ENCODE peak calls at places on chromosomes 12 and 14, in five cellular contexts. L is K562, H is Panc1, T is sigmoid colon, K is endothelial cell of umbilical vein. Z is an unnamed sample.

GRCh38 chr12:11108862-11109261 is 16.7 kb upstream of the TAS2R43 start:
- DNase-seq in L (no peak), H (no peak), T (no peak), K (no peak), Z (no peak)

GRCh38 chr12:106369624-106370346 is 12.2 kb downstream of the POLR3B start:
- DNase-seq in L (no peak), H (no peak), T (no peak), K (peak; percentile 76), Z (no peak)

GRCh38 chr12:93235881-93236280 is 141.8 kb upstream of the NUDT4 start:
- DNase-seq in L (no peak), H (no peak), T (no peak), K (no peak), Z (no peak)

GRCh38 chr14:50343424-50343823 is 31.3 kb downstream of the DMAC2L start:
- DNase-seq in L (no peak), H (no peak), T (no peak), K (no peak), Z (no peak)

GRCh38 chr12:108629156-108629555 is 4.5 kb downstream of the SELPLG start:
- DNase-seq in L (peak; percentile 41), H (no peak), T (no peak), K (no peak), Z (no peak)

GRCh38 chr14:100416921-100417451 is 93.8 kb downstream of the SLC25A47 start:
- DNase-seq in L (no peak), H (no peak), T (no peak), K (no peak), Z (no peak)

GRCh38 chr14:67738740-67739504 is 37.2 kb downstream of the RDH12 start:
- DNase-seq in L (peak; percentile 43), H (no peak), T (peak; percentile 89), K (no peak), Z (no peak)

GRCh38 chr14:103483600-103483999 is 39.0 kb downstream of the CKB start:
- DNase-seq in L (no peak), H (peak; percentile 30), T (no peak), K (peak; percentile 88), Z (no peak)

GRCh38 chr12:24066865-24067264 is 117.4 kb upstream of the SOX5 start:
- DNase-seq in L (no peak), H (no peak), T (no peak), K (peak; percentile 66), Z (no peak)

GRCh38 chr12:92065018-92065499 is 80.6 kb downstream of the BTG1 start:
- DNase-seq in L (no peak), H (no peak), T (peak; percentile 70), K (no peak), Z (no peak)

GRCh38 chr14:69570836-69571330 is 3.8 kb downstream of the CCDC177 start:
- DNase-seq in L (no peak), H (no peak), T (no peak), K (no peak), Z (no peak)

GRCh38 chr12:131775904-131776889 is 52.0 kb upstream of the MMP17 start:
- DNase-seq in L (no peak), H (no peak), T (no peak), K (no peak), Z (peak; percentile 28)

GRCh38 chr14:36268957-36269734 is 51.3 kb downstream of the MBIP start:
- DNase-seq in L (no peak), H (no peak), T (no peak), K (no peak), Z (no peak)

GRCh38 chr14:53894456-53894855 is 62.2 kb downstream of the BMP4 start:
- DNase-seq in L (no peak), H (no peak), T (no peak), K (peak; percentile 55), Z (no peak)

GRCh38 chr14:104863923-104864266 is 1.2 kb upstream of the CEP170B start:
- DNase-seq in L (no peak), H (no peak), T (peak; percentile 66), K (no peak), Z (no peak)

GRCh38 chr12:32756476-32757158 is 920 bp upstream of the YARS2 start:
- DNase-seq in L (no peak), H (no peak), T (no peak), K (peak; percentile 6), Z (no peak)

GRCh38 chr12:14283489-14284144 is 81.9 kb upstream of the ATF7IP start:
- DNase-seq in L (no peak), H (no peak), T (no peak), K (no peak), Z (no peak)

GRCh38 chr12:50665170-50665569 is 98.7 kb upstream of the ATF1 start:
- DNase-seq in L (no peak), H (no peak), T (no peak), K (no peak), Z (no peak)

GRCh38 chr12:1993341-1993740 is 10.9 kb downstream of the DCP1B start:
- DNase-seq in L (no peak), H (peak; percentile 70), T (no peak), K (peak; percentile 64), Z (no peak)

GRCh38 chr12:21828111-21828775 is 53.7 kb upstream of the KCNJ8 start:
- DNase-seq in L (no peak), H (no peak), T (no peak), K (no peak), Z (no peak)

GRCh38 chr14:67359319-67359774 is 257 bp downstream of the ATP6V1D start:
- DNase-seq in L (no peak), H (no peak), T (peak; percentile 68), K (no peak), Z (no peak)

GRCh38 chr14:90381011-90381790 is 15.6 kb upstream of the CALM1 start:
- DNase-seq in L (peak; percentile 17), H (no peak), T (peak; percentile 87), K (no peak), Z (no peak)

GRCh38 chr12:2864198-2864597 is 7.4 kb upstream of the TEX52 start:
- DNase-seq in L (no peak), H (no peak), T (no peak), K (no peak), Z (no peak)

DNA sequence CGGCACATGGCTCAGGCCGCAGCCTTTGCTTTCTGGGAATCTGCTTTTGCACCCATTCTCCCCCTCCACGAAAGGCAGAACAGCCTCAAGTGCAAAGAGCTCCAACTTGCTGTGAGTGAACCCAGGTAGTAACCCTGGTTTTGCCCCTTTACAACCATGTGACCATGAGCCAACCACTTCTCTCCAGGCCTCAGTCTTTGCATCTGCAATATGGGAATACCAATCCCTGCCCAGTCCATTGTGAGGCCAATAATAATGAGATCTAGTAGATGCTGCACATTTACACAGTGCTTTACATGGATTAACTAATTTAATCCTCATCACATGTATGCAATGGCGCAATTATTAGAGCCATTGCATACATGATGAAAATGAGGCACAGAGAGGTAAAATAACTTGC is 108.9 kb upstream of the MYL2 start:
- DNase-seq in L (no peak), H (no peak), T (no peak), K (no peak), Z (no peak)
- H3K27me3 ChIP-seq in L (peaks cover 15% of the 10 kb centered on the region), H (peaks cover 36% of the 10 kb centered on the region), T (peaks cover 27% of the 10 kb centered on the region), K (peaks cover 47% of the 10 kb centered on the region), Z (peaks cover 72% of the 10 kb centered on the region)

GRCh38 chr14:37571391-37571790 is 23.7 kb downstream of the FOXA1 start:
- DNase-seq in L (no peak), H (no peak), T (no peak), K (no peak), Z (no peak)

GRCh38 chr14:37569729-37570128 is 25.3 kb downstream of the FOXA1 start:
- DNase-seq in L (no peak), H (no peak), T (no peak), K (no peak), Z (no peak)

GRCh38 chr14:37579250-37579649 is 15.8 kb downstream of the FOXA1 start:
- DNase-seq in L (no peak), H (no peak), T (no peak), K (no peak), Z (no peak)

DNA sequence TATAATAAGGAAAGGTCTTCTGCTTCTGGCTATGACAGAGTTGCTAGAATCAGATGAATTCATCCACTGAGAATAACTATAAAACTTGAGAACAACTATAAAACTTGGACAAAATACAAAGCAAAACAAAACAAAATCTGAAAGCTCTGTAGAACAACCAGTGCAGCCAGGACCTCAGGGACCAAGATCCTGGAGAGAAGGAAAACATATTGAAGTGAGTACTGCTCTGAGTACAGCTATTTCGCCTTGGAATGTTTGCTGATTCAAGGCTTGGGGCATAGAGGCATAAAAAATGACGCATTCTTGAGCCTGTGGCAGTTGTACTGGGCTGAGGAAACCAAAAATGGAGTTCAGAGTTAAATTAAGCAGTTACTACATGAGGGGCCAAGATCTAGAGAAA is 21.7 kb downstream of the FOXA1 start:
- DNase-seq in L (no peak), H (no peak), T (no peak), K (no peak), Z (no peak)
- TF ChIP-seq POLR2AphosphoS5 in L (no peak), H (no peak), T (no peak), K (no peak), Z (no peak)

DNA sequence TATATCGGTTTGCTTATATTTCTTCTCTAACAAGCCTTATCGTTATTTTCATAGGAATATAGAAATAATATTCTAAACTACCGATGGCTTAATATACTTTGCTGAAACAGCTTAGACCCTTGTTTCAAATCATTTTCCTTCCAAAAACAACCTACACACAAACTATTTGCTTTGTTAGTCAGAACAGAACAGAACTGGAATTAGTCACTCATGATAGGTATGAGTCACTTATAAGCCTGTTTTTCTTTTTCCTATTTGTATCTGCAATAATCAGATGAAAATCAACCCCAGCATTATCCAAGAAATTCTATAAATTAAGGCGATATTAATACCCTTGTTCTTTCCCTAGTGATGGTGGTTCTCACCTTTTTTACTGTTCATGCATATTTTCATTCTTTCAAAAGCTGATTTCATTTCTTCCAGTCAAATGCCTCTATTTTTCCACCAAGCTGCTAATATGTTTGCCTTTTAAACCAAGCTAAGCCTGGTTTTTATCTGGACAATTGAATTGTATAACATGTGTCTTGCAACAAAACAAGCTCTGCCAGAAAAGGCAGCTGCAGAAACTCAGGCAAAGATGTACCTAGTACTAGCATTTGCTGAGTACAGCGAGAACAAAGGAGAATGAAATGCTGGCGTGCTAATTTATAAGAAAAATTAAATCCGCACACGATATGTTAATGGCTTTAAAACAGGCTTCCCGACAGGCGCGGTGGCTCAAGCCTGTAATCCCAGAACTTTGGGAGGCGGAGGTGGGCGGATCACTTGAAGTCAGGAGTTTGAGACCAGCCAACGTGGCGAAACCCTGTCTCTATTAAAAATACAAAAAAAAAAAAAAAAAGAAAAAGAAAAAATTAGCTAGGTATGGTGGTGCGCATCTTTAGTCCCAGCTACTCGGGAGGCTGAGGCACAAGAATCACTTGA is 1418.2 kb downstream of the AACS start:
- DNase-seq in L (no peak), H (no peak), T (peak; percentile 74), K (no peak), Z (no peak)
- H3K27me3 ChIP-seq in L (no peaks in the 10 kb centered on the region), H (no peaks in the 10 kb centered on the region), T (no peaks in the 10 kb centered on the region), K (no peaks in the 10 kb centered on the region), Z (no peaks in the 10 kb centered on the region)

DNA sequence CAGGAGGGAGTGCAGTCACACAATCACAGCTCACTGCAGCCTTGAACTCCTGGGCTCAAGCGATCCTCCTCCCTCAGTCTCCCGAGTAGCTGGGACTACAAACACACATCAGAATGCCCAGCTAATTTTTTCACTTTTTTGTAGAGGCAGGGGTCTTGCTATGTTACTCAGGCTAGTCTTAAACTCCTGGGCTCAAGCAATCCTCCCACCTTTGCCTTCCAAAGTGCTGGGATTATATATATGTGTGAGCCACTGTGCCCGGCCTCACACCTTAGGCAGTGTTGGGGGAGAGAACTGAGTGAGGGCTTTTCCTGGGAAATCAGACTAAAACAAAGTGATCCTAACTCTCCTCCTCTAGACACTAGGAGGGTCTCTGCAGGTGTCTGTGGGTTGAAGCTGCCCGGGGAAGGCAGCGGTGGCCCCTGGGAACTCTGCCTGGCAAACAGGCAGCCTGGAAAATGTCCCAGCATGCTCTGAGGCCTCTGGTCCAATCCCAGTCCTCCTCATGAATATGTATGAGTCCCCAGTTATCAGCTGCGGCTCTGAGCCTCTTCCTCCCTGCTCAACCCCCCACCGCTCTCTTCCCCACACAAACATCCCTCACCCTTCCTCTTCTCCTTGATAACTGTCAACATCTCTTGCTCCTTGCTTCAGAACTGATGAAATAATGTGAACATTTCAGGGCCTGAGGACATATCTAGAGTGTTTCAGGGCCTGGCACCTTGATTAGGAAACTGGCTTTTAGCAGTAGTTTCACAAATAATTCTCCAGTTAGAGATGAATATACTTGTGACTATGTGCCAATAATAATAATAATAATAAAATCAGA is 7.9 kb upstream of the NAA25 start:
- DNase-seq in L (peak; percentile 96), H (no peak), T (peak; percentile 70), K (peak; percentile 82), Z (peak; percentile 23)
- TF ChIP-seq POLR2AphosphoS5 in L (peak; percentile 71), H (no peak), T (no peak), K (peak; percentile 17), Z (no peak)

Z was measured in breast epithelium.